ENCODE peak calls at places on chromosomes 3 and 15, in four cellular contexts. A is endothelial cell of umbilical vein, M is transverse colon, L is psoas muscle. Q is an unnamed sample.

GRCh38 chr3:54891540-54891897 is 36.3 kb downstream of the LRTM1 start:
- DNase-seq in M (peak; percentile 81), A (no peak), L (peak; percentile 91), Q (peak; percentile 95)

GRCh38 chr15:98954411-98954810 is 53.2 kb downstream of the PGPEP1L start:
- DNase-seq in L (peak; percentile 87), A (no peak), M (peak; percentile 60), Q (peak; percentile 75)

GRCh38 chr3:147267431-147267830 is 138.9 kb downstream of the ZIC4 start:
- DNase-seq in M (no peak), L (no peak), A (no peak), Q (no peak)

GRCh38 chr15:79816565-79816964 is 80.2 kb downstream of the MTHFS start:
- DNase-seq in M (no peak), A (no peak), L (no peak), Q (no peak)

GRCh38 chr15:78207641-78208340 is 26.6 kb downstream of the ACSBG1 start:
- DNase-seq in L (no peak), A (no peak), M (no peak), Q (no peak)

GRCh38 chr3:114519415-114519814 is 225.6 kb downstream of the TIGIT start:
- DNase-seq in M (no peak), A (peak; percentile 49), L (peak; percentile 52), Q (peak; percentile 81)

GRCh38 chr15:52422001-52422400 is 106.7 kb downstream of the MYO5A start:
- DNase-seq in L (no peak), A (no peak), M (no peak), Q (no peak)

GRCh38 chr3:37916685-37917084 is 55.0 kb downstream of the CTDSPL start:
- DNase-seq in A (no peak), M (no peak), L (no peak), Q (no peak)

GRCh38 chr3:188854395-188855149 is 317.2 kb upstream of the TPRG1 start:
- DNase-seq in L (peak; percentile 67), A (no peak), M (no peak), Q (peak; percentile 22)

GRCh38 chr3:18770800-18771199 is 345.7 kb upstream of the SATB1 start:
- DNase-seq in M (no peak), A (no peak), L (no peak), Q (no peak)

GRCh38 chr3:172303181-172303580 is 145.1 kb downstream of the GHSR start:
- DNase-seq in A (no peak), M (no peak), L (no peak), Q (no peak)

GRCh38 chr15:23797747-23798157 is 110.6 kb upstream of the NDN start:
- DNase-seq in M (no peak), A (no peak), L (no peak), Q (no peak)

GRCh38 chr3:9248232-9249191 is 934 bp downstream of the SRGAP3 start:
- DNase-seq in M (peak; percentile 17), A (no peak), L (no peak), Q (no peak)

GRCh38 chr15:52186651-52187486 is 4.3 kb downstream of the GNB5 start:
- DNase-seq in A (no peak), M (no peak), L (no peak), Q (peak; percentile 42)

GRCh38 chr3:120642368-120642948 is 39.6 kb downstream of the HGD start:
- DNase-seq in M (no peak), L (no peak), A (peak; percentile 40), Q (peak; percentile 56)

GRCh38 chr3:161274691-161275298 is 53.7 kb downstream of the NMD3 start:
- DNase-seq in M (peak; percentile 18), A (peak; percentile 77), L (no peak), Q (peak; percentile 66)

GRCh38 chr15:95975212-95975611 is 355.3 kb upstream of the NR2F2 start:
- DNase-seq in L (no peak), M (no peak), A (no peak), Q (no peak)

GRCh38 chr15:31499236-31499952 is 172.8 kb downstream of the KLF13 start:
- DNase-seq in A (no peak), L (no peak), M (no peak), Q (no peak)

GRCh38 chr3:9231006-9231405 is 18.4 kb downstream of the SRGAP3 start:
- DNase-seq in A (no peak), M (no peak), L (no peak), Q (no peak)

GRCh38 chr3:116445291-116445841 is at the start of gene LSAMP:
- DNase-seq in A (no peak), M (peak; percentile 13), L (no peak), Q (peak; percentile 7)

GRCh38 chr3:164208026-164208425 is 870.3 kb downstream of the SI start:
- DNase-seq in L (no peak), M (no peak), A (no peak), Q (no peak)

GRCh38 chr3:12181806-12182205 is 23.1 kb upstream of the TIMP4 start:
- DNase-seq in L (no peak), A (no peak), M (no peak), Q (no peak)

GRCh38 chr3:171204942-171205341 is 178.4 kb upstream of the SLC2A2 start:
- DNase-seq in M (no peak), A (peak; percentile 95), L (no peak), Q (no peak)

GRCh38 chr15:98442379-98442833 is 205.9 kb upstream of the IGF1R start:
- DNase-seq in M (peak; percentile 45), A (peak; percentile 71), L (no peak), Q (peak; percentile 74)

GRCh38 chr3:128804817-128805166 is 74.6 kb upstream of the ACAD9 start:
- DNase-seq in A (no peak), M (no peak), L (no peak), Q (peak; percentile 28)

GRCh38 chr3:150675587-150675986 is 28.1 kb downstream of the ERICH6 start:
- DNase-seq in M (no peak), L (no peak), A (no peak), Q (no peak)

GRCh38 chr15:60854858-60855568 is 374.1 kb downstream of the RORA start:
- DNase-seq in L (no peak), M (no peak), A (no peak), Q (no peak)

GRCh38 chr3:7504886-7505775 is 644.2 kb downstream of the GRM7 start:
- DNase-seq in A (peak; percentile 99), M (no peak), L (peak; percentile 42), Q (peak; percentile 78)

GRCh38 chr3:189714991-189715961 is 84.1 kb downstream of the TP63 start:
- DNase-seq in A (peak; percentile 64), M (no peak), L (no peak), Q (peak; percentile 82)

GRCh38 chr3:53772562-53773329 is 73.5 kb downstream of the CHDH start:
- DNase-seq in A (no peak), L (no peak), M (no peak), Q (peak; percentile 13)

GRCh38 chr3:67610458-67610857 is 44.0 kb downstream of the SUCLG2 start:
- DNase-seq in A (peak; percentile 79), L (no peak), M (no peak), Q (peak; percentile 37)

GRCh38 chr15:63414474-63415201 is 33.0 kb upstream of the CA12 start:
- DNase-seq in L (no peak), M (no peak), A (no peak), Q (no peak)

GRCh38 chr3:72082121-72082715 is 297.3 kb upstream of the PROK2 start:
- DNase-seq in M (peak; percentile 48), L (no peak), A (peak; percentile 42), Q (peak; percentile 43)

GRCh38 chr15:53976844-53977392 is 1.3 kb upstream of the UNC13C start:
- DNase-seq in L (peak; percentile 62), A (no peak), M (no peak), Q (no peak)

GRCh38 chr15:42184313-42184712 is 23.8 kb downstream of the VPS39 start:
- DNase-seq in M (no peak), A (no peak), L (no peak), Q (no peak)

GRCh38 chr3:141237701-141238521 is 6.3 kb downstream of the PXYLP1 start:
- DNase-seq in L (peak; percentile 88), A (no peak), M (no peak), Q (no peak)

DNA sequence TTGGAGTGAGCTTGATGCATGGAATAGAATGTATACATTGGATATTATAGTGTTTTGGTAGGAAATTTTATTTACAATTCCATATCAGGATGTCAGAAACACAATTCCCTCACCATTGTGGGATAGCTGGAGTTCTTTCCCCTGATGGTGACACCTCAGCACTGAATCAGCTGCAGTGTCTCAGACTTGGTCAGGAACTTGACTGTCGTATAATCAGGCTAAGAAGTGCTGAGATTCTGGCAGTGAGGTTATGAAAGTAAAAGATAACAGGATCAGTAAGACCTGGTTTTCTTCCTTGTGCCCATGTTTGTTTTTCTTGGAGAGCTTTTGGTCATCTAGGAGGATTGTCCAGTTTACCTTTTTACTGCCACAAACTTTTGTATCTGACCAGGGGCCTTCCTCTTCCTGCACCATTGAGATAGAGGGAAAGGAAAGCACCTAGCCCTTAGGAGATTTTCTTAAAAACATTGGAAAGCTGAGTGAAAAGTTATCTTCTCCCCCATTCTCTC is 27.3 kb upstream of the ST3GAL6 start:
- DNase-seq in M (no peak), L (no peak), A (peak; percentile 27), Q (no peak)
- H3K4me3 ChIP-seq in M (no peak overlapping the region), L (no peak overlapping the region), A (no peak overlapping the region), Q (no peak overlapping the region)

GRCh38 chr3:123525433-123525832 is 59.4 kb downstream of the HACD2 start:
- DNase-seq in L (no peak), A (no peak), M (no peak), Q (no peak)
- H3K4me3 ChIP-seq in L (no peak overlapping the region), A (no peak overlapping the region), M (no peak overlapping the region), Q (no peak overlapping the region)

DNA sequence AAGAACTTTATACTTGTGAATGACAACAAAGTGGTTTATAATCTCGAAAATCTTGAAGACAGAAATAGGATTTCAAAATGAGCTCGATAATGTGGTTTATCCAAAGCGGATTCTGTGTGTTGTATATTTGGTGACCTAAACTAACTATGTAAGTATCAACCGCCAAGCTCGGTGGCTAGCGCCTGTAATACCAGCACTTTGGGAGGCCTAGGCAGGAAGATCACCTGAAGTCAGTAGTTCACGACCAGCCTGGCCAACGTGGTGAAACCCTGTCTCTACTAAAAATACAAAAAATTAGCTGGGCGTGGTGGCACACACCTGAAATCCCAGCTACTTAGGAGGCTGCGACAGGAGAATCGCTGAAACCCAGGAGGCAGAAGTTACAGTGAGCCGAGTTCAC is 2.2 kb downstream of the ATP13A3 start:
- DNase-seq in M (no peak), A (no peak), L (no peak), Q (no peak)
- H3K4me3 ChIP-seq in M (peak overlapping the region; percentile 68), A (no peak overlapping the region), L (peak overlapping the region; percentile 74), Q (peak overlapping the region; percentile 86)

DNA sequence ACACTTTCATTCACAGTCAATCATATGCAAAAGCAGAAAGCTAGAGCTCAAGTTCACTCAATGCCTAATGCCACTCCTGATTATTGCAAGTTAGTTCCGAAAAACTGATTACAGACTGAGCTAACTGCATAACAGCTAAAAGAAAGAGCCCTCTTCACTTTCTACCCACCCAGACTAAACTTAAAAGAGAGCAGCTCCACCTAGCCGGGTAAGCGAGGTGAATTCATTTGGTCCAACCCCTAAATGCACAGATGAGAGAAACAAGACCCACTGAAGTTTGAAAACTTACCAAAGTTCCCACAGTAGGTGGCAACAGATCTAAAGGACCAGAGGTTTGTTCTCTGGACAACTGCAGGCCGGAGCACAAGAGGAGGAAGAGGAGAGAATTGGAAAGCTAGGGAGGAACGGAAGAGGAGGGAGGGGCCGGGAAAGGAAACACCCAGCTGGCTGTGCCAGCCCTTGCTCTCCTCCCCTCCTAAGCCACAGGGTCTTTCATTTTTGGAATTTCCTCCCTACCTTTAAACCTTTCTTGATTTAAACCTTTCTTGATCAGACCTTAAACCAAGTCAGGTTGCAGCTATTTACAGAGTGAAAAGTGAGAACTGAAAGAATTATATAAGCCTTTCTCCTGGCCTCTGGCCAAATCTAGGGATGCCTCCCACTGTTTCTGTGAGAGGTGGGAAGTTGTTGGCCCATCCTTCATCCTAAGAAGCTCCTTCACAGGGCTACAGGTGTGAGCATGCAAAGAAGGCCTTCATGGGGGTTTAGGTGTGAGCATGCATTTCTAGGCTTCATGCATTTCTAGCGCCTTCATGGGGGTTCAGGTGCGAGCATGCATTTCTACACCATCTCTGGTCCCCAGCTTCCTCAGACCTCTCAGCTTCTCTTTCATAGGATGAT is 114.7 kb upstream of the LMOD3 start:
- DNase-seq in L (no peak), A (peak; percentile 47), M (peak; percentile 32), Q (no peak)
- H3K4me3 ChIP-seq in L (peak overlapping the region; percentile 13), A (peak overlapping the region; percentile 4), M (peak overlapping the region; percentile 29), Q (peak overlapping the region; percentile 36)